ENCODE peak calls at places on chromosomes 5 and 9, in five cellular contexts. U is suprapubic skin, Y is AG10803, H is upper lobe of right lung, N is HFF-Myc. A is an unnamed sample.

GRCh38 chr9:33429256-33430080 is 17.9 kb downstream of the AQP3 start:
- DNase-seq in U (no peak), Y (no peak), H (no peak), N (no peak), A (no peak)

GRCh38 chr5:175711472-175712312 is 53.8 kb downstream of the HRH2 start:
- DNase-seq in U (peak; percentile 28), Y (no peak), H (peak; percentile 46), N (no peak), A (no peak)

GRCh38 chr5:156951354-156951753 is 11.7 kb downstream of the TIMD4 start:
- DNase-seq in U (no peak), Y (no peak), H (no peak), N (no peak), A (no peak)

GRCh38 chr5:126516133-126516532 is 78.9 kb downstream of the ALDH7A1 start:
- DNase-seq in U (no peak), Y (peak; percentile 50), H (no peak), N (no peak), A (no peak)

GRCh38 chr9:129487658-129488483 is 133.0 kb downstream of the C9orf50 start:
- DNase-seq in U (no peak), Y (peak; percentile 77), H (no peak), N (no peak), A (no peak)

GRCh38 chr9:71638627-71639026 is 129.7 kb downstream of the CEMIP2 start:
- DNase-seq in U (no peak), Y (no peak), H (no peak), N (no peak), A (no peak)

GRCh38 chr5:1760656-1761452 is 38.8 kb downstream of the MRPL36 start:
- DNase-seq in U (peak; percentile 56), Y (no peak), H (no peak), N (no peak), A (no peak)

GRCh38 chr9:121233906-121234901 is 32.5 kb upstream of the RAB14 start:
- DNase-seq in U (no peak), Y (peak; percentile 40), H (no peak), N (peak; percentile 88), A (no peak)

GRCh38 chr9:75889577-75889976 is 896 bp upstream of the PCSK5 start:
- DNase-seq in U (peak; percentile 65), Y (no peak), H (no peak), N (no peak), A (no peak)

GRCh38 chr9:94065535-94065961 is 18.7 kb upstream of the PTPDC1 start:
- DNase-seq in U (peak; percentile 76), Y (peak; percentile 86), H (peak; percentile 71), N (peak; percentile 64), A (peak; percentile 91)

GRCh38 chr5:35822541-35822940 is 34.1 kb upstream of the IL7R start:
- DNase-seq in U (no peak), Y (no peak), H (no peak), N (no peak), A (no peak)

GRCh38 chr9:35604578-35605335 is at the start of gene TESK1:
- DNase-seq in U (peak; percentile 86), Y (peak; percentile 47), H (peak; percentile 92), N (no peak), A (no peak)

GRCh38 chr5:172110260-172110815 is 77.7 kb downstream of the STK10 start:
- DNase-seq in U (no peak), Y (no peak), H (no peak), N (no peak), A (no peak)
- H3K4me3 ChIP-seq in U (no peak overlapping the region), Y (no peak overlapping the region), H (no peak overlapping the region), N (no peak overlapping the region), A (no peak overlapping the region)

DNA sequence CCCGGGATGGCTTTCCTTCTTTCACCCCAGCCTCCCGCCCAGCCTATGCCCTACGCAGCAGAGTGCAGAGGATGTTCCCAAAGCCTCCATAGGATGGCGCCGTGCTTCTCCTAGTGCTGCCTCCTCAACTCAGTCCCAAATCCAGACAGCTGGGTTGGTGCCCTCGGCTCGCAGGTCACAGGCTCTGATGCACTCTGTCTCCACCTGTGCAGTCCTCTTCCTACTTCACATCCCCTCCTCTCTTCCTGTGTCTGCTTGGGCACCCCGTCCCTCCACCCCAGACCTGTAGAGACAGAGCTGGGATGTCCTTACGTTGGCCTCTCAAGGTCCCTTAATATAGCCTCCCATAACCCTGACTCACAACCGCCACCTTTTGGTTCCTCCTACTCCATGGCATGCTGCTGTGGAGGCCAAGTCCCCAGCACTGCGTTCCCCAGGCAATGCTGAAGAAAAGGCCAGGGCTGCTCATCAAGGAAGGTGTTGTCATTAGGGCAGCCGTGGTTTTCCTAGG is 314.4 kb downstream of the GADD45G start:
- DNase-seq in U (no peak), Y (no peak), H (no peak), N (no peak), A (no peak)
- TF ChIP-seq CTCF in U (no peak), Y (no peak), H (peak; percentile 32), N (no peak), A (no peak)

DNA sequence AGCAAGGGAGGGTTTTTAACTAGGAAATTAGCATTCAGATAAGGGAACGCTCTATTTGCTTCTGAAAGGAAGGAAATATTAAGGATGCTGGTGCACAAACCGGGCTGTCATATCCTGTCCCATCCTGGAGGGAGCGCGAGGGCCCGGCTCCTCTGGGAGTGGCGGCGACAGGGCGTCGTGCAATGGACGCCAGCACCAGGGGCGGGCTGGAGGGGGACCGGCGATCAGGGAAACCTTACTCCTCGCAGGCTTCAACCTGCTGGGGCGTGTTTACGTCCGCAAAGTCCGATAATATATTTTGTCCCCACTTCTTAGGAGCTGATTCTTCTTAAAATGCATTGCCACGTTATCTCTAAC is 197.1 kb upstream of the TBCA start:
- DNase-seq in U (no peak), Y (no peak), H (no peak), N (no peak), A (no peak)
- H3K4me3 ChIP-seq in U (peak overlapping the region; percentile 39), Y (no peak overlapping the region), H (peak overlapping the region; percentile 26), N (no peak overlapping the region), A (no peak overlapping the region)

DNA sequence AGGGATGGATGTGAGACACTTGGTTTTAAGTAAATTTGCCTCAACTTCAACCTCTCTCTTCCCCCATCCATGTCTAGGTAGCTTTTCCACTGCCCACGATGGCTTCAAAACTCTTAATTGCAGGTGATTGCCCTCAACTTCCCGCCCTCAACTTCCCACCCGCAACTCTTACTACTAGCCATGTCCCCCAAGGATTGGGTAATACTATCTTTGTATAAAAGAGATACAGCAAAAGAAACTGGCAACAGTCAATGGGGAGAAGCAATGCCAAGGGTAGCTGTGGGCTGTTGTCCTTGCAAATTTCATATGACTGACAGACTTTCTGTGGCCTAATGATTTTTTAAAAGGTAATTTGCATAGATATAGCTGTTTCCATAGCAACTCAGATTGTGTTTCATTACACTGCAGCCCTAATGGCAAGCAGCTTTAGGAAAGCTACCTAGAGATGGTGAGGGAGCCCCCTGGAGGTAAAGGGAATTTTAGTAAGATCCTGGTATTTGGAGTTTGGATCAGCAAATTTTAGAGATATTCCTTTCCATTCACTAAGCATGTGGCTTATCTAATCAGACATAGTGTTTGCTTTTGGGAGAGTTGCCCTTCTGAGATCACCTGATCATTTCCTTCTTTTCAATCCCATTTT is 421.5 kb upstream of the DAP start:
- DNase-seq in U (no peak), Y (peak; percentile 50), H (no peak), N (peak; percentile 16), A (peak; percentile 48)
- TF ChIP-seq CTCF in U (peak; percentile 7), Y (peak; percentile 72), H (peak; percentile 48), N (peak; percentile 50), A (peak; percentile 77)

DNA sequence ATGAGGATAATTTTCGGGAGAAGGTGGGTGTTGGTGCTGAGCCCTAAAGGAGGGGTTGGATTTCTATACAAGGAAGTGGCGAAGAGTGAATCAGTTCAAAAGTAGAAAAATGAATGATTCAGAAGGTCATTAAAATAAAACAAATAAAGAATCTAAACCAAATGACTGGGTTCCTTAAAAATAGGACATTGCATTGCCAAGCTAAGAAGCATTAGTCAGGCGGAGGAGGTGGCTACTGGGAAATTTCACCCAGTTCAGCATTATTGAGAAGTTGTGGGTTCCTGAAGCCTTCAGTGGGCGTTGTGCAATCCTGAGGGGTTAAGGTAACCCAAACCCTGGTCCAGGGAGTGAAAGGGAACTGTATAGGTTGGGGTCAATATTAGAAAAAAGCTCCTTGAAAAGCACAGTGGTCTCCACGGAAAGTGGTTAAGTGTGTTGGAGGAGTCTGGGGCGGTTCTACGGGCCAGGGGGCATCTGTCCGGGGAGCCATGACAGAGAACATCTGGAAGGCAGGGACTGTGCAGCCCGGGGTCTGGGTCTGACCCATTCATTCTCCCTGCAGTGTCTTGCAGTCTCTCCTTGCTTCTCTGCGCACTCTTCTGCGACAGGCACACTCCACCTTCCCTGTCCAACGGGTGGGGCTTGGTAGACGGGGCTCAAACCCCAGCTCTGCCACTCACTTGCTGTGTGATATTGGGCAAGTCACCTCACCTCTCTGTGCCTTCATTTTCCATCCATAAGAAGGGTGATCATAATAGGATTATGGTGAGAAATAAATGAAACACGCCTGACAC is 27.6 kb upstream of the DUSP1 start:
- DNase-seq in U (no peak), Y (peak; percentile 92), H (peak; percentile 56), N (peak; percentile 37), A (no peak)
- H3K4me3 ChIP-seq in U (no peak overlapping the region), Y (no peak overlapping the region), H (no peak overlapping the region), N (no peak overlapping the region), A (no peak overlapping the region)

DNA sequence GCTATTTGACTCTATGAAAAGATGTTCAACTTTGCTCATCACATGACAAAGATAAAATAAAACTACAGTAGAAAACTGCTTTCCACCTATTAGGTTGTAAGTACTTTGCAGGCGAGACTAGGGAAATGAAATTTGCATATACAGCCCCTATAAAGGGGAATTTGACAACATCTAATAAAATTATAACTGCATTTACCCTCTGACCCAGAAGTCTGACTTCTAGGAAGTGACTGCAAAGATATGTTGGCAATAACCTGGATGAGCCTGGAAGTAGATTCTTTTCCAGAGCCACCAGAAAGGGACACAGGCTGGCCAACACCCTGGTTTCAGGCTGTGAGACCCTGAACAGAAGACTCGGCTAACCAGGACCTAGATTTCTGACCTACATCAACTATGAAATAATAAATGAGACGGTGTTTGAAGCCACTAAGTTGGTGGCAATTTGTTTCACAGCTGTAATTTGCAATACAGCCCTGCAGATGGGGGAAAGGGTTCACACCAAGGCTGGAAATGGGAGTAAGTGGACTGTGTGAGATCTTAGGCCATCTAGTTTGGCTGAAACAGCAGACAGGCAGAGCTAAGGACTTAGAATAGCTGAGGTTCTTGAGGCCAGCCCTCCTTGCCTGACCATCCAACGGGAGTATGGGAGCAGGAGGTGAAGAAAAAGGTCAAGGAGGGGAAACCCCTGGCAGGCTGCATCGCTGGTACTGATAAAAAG is 106.6 kb downstream of the SIL1 start:
- DNase-seq in U (no peak), Y (peak; percentile 27), H (no peak), N (no peak), A (no peak)
- TF ChIP-seq CTCF in U (no peak), Y (peak; percentile 39), H (peak; percentile 18), N (no peak), A (no peak)

DNA sequence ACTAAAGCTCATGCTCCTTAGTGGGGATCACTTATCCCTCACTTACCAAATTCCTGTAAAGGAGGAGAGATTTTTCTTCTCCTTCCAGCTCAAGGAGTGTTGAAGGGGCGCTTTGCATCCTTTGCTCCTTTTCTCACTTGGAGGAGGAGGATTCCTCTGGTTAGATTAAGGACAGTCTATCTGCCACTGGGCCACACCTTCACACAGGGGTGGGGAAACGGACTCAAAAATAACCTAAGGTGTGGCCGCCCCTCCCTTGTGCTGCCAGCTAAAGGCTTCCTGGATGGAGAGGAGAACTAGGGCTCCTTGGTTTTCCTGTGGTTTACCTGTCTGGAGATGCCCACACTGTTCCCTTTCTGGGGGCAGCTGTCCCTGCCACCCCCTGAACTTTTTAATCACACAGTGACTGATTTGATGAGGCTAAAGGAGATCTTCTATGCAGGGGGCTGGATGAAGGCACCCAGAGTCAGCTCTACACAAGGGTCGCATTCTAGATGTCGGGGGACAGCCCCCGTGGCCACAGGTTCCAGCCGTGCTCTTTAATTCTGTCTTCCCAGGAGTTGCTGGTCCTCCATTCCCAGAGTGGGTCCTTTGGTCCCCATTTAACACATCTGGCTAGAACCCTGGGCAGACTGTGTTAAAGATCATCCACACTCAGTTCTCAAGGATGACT is 14.4 kb downstream of the GLRX start:
- DNase-seq in U (no peak), Y (no peak), H (no peak), N (no peak), A (no peak)
- H3K4me3 ChIP-seq in U (no peak overlapping the region), Y (no peak overlapping the region), H (no peak overlapping the region), N (no peak overlapping the region), A (no peak overlapping the region)

GRCh38 chr5:72940082-72940481 is 15.8 kb upstream of the FCHO2 start:
- DNase-seq in U (no peak), Y (no peak), H (no peak), N (no peak), A (no peak)
- TF ChIP-seq CTCF in U (no peak), Y (no peak), H (no peak), N (no peak), A (no peak)